ENCODE peak calls at places on chromosome 4, in four cellular contexts. W is CD8-positive, alpha-beta memory T cell; E is lower lobe of right lung; Y is adrenal gland. X is an unnamed sample.

GRCh38 chr4:128649161-128649560 is 160.3 kb upstream of the JADE1 start:
- DNase-seq in W (no peak), E (no peak), Y (no peak), X (no peak)

GRCh38 chr4:106707776-106708603 is 328.1 kb downstream of the DKK2 start:
- DNase-seq in E (no peak), Y (no peak), W (no peak), X (no peak)

GRCh38 chr4:21826071-21826470 is 122.5 kb downstream of the KCNIP4 start:
- DNase-seq in W (no peak), Y (no peak), E (no peak), X (no peak)

GRCh38 chr4:71113294-71113693 is 119.8 kb downstream of the DCK start:
- DNase-seq in W (no peak), Y (no peak), E (no peak), X (peak; percentile 41)

GRCh38 chr4:177367336-177367735 is 57.7 kb downstream of the NEIL3 start:
- DNase-seq in Y (no peak), W (no peak), E (no peak), X (no peak)

GRCh38 chr4:80011636-80012236 is 61.3 kb downstream of the ANTXR2 start:
- DNase-seq in W (no peak), Y (no peak), E (no peak), X (no peak)

GRCh38 chr4:3851211-3851610 is 85.0 kb downstream of the ADRA2C start:
- DNase-seq in W (no peak), E (no peak), Y (no peak), X (no peak)

GRCh38 chr4:156638925-156639605 is 332.5 kb downstream of the PDGFC start:
- DNase-seq in E (peak; percentile 34), W (no peak), Y (no peak), X (no peak)

GRCh38 chr4:75633846-75634245 is 3.5 kb upstream of the CDKL2 start:
- DNase-seq in W (no peak), Y (no peak), E (no peak), X (no peak)

GRCh38 chr4:73763877-73764276 is 23.5 kb downstream of the CXCL8 start:
- DNase-seq in E (no peak), W (no peak), Y (no peak), X (no peak)

GRCh38 chr4:126405369-126405982 is 1090.7 kb downstream of the FAT4 start:
- DNase-seq in E (no peak), Y (no peak), W (no peak), X (no peak)

GRCh38 chr4:157514711-157515110 is 294.2 kb downstream of the GRIA2 start:
- DNase-seq in W (no peak), E (no peak), Y (no peak), X (no peak)

GRCh38 chr4:34633216-34633615 is 1611.1 kb downstream of the ARAP2 start:
- DNase-seq in E (no peak), Y (no peak), W (no peak), X (no peak)

GRCh38 chr4:40927108-40927507 is 177.4 kb downstream of the NSUN7 start:
- DNase-seq in W (no peak), E (no peak), Y (no peak), X (no peak)

GRCh38 chr4:48967626-48968025 is 18.4 kb upstream of the CWH43 start:
- DNase-seq in W (no peak), E (no peak), Y (no peak), X (no peak)

GRCh38 chr4:2416564-2417195 is 1.8 kb downstream of the ZFYVE28 start:
- DNase-seq in W (no peak), E (peak; percentile 53), Y (no peak), X (peak; percentile 70)

GRCh38 chr4:56907009-56907408 is 691 bp upstream of the REST start:
- DNase-seq in Y (peak; percentile 29), W (no peak), E (no peak), X (peak; percentile 24)

GRCh38 chr4:123987408-123987807 is 590.8 kb downstream of the SPRY1 start:
- DNase-seq in W (no peak), Y (no peak), E (no peak), X (no peak)

GRCh38 chr4:123990310-123990709 is 593.7 kb downstream of the SPRY1 start:
- DNase-seq in W (no peak), E (no peak), Y (no peak), X (no peak)

GRCh38 chr4:123980736-123981285 is 584.2 kb downstream of the SPRY1 start:
- DNase-seq in W (no peak), Y (no peak), E (no peak), X (no peak)

GRCh38 chr4:123986268-123986798 is 589.7 kb downstream of the SPRY1 start:
- DNase-seq in W (no peak), Y (peak; percentile 39), E (no peak), X (peak; percentile 25)

GRCh38 chr4:123984881-123985280 is 588.3 kb downstream of the SPRY1 start:
- DNase-seq in W (no peak), Y (no peak), E (no peak), X (no peak)
- H3K27ac ChIP-seq in W (no peak overlapping the region), Y (no peak overlapping the region), E (peak overlapping the region; percentile 64), X (no peak overlapping the region)

DNA sequence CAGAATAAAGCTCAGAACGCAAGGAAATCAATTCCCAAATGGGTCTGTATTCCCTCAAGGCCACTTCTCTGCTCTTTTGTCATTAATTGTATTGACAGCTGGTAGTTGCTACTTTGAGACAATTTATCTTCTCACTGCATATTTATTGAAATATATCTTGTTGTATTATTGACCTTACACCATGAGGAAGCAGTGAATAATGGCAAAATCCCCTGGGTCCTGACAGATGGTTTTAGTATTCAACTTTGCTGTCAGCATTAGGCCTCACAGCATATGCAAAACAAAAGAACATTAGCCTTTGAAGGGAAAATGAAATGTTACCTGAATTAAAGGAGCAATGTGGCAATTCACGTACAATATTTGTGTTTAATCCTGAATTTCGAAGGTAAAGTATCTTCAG is 406.2 kb upstream of the TRAM1L1 start:
- DNase-seq in Y (no peak), W (no peak), E (no peak), X (no peak)
- H3K4me3 ChIP-seq in Y (no peak overlapping the region), W (no peak overlapping the region), E (no peak overlapping the region), X (no peak overlapping the region)

GRCh38 chr4:28310926-28311325 is 1450.3 kb downstream of the STIM2 start:
- DNase-seq in Y (no peak), E (no peak), W (no peak), X (no peak)

DNA sequence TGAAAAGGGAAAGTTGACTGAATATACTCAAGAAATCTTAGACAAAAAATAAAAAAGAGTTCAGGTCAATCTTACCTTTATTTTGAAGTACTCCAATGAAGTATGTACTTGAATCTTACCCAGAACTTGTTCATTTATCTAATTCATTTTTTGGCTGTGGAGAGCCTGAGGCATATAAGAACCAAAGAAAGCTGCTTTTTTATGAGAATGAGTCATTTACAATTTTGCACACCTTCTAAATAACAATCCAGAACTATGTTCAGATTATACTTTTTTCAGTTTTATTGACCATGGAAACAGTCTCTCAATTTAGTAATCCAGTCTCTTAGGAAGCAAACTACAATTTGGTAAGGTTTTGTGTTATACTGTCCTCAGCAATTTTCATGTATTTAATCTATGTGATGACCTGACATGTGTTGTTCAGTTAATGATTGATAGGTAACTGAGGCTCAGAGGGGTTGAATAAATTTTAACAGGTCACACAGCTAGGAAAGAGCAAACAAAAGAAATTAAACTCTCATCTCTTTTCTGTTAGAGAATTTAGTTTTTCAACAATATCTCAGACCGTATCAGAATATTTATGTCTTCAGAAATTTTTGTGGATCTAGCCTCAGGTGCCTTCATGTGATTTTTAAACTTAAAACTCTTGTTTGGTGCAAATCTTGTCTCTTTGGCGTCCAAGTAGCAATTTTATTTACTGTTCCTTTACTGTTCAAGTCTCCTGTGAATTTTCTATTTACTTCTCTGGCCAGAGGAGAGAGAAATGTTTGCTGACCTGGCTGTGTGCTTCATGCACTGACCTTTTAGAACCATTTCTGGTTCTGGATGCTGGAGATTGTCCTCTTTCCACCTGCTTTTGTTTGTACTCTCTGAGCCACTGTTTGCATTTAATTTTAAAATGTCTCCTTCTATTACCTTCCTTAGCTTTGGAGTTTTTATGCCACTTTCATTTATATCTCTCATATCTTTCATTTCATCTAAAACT is 1453.4 kb downstream of the STIM2 start:
- DNase-seq in Y (no peak), E (no peak), W (no peak), X (no peak)
- H3K4me1 ChIP-seq in Y (no peaks in the 10 kb centered on the region), E (no peaks in the 10 kb centered on the region), W (no peaks in the 10 kb centered on the region), X (no peaks in the 10 kb centered on the region)

GRCh38 chr4:36283912-36284465 is 2.6 kb downstream of the DTHD1 start:
- DNase-seq in E (no peak), Y (no peak), W (no peak), X (no peak)
- H3K27ac ChIP-seq in E (no peak overlapping the region), Y (no peak overlapping the region), W (peak overlapping the region; percentile 88), X (no peak overlapping the region)

GRCh38 chr4:185805979-185806378 is 6.0 kb downstream of the SORBS2 start:
- DNase-seq in Y (no peak), W (no peak), E (no peak), X (no peak)

GRCh38 chr4:185811509-185812364 is at the start of gene SORBS2:
- DNase-seq in Y (no peak), W (no peak), E (peak; percentile 59), X (peak; percentile 79)

GRCh38 chr4:185809517-185810071 is 2.4 kb downstream of the SORBS2 start:
- DNase-seq in W (no peak), E (no peak), Y (no peak), X (no peak)

GRCh38 chr4:185813133-185813532 is 1.1 kb upstream of the SORBS2 start:
- DNase-seq in Y (no peak), E (no peak), W (no peak), X (no peak)

DNA sequence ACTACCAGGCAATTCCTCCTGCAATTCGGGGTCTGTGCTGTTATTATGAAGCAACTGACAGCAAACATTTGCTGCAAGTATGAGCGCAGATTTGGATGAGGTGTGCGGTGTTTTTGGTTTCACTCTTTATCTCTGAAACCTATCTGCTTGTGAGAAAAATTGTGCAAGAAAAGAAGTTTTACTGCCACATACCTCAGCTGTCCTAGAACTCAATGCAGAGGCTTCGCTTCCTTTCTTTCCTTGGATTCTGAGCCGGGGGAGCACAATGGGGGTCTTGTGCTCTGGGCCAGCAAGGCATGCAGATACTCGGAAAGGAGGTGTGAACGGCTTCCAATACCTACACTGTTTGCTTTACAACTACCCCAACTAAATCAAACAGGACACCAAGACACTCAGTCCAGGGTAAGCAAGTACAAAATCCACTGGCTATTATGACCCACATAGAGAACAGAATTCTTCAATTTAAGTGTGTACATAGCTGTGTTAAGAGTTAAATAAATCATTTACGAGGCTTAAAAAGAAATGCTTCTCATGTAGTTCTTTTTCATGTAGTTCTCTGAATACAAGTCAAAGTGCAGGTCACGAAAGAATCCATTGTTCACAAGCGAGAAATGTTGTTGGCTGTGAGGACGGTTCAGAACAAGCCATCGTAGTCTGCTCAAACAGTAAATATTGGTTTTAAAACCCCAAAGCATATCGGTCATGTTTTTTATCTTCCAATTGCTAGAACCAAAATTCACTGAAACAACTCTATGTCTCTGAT is 1.1 kb downstream of the SORBS2 start:
- DNase-seq in W (no peak), Y (no peak), E (no peak), X (no peak)
- H3K4me3 ChIP-seq in W (no peak overlapping the region), Y (no peak overlapping the region), E (peak overlapping the region; percentile 48), X (peak overlapping the region; percentile 40)

X was measured in colonic mucosa.